ENCODE peak calls at places on chromosomes 13 and 19, in four cellular contexts. J is lower leg skin, U is PC-3, C is endothelial cell. R is an unnamed sample.

GRCh38 chr13:30520571-30520970 is 54.8 kb upstream of the HMGB1 start:
- DNase-seq in J (no peak), U (peak), C (no peak), R (no peak)

GRCh38 chr13:45623516-45624090 is 8.1 kb upstream of the ERICH6B start:
- DNase-seq in J (no peak), U (peak), C (no peak), R (peak)

GRCh38 chr13:87736849-87737400 is 65.8 kb downstream of the SLITRK5 start:
- DNase-seq in J (no peak), U (no peak), C (no peak), R (no peak)

GRCh38 chr19:53810891-53811290 is 13.2 kb downstream of the NLRP12 start:
- DNase-seq in J (no peak), U (no peak), C (no peak), R (no peak)

GRCh38 chr13:73399347-73400216 is 340.8 kb downstream of the KLF5 start:
- DNase-seq in J (no peak), U (peak), C (no peak), R (peak)

GRCh38 chr19:48967346-48968178 is 2.5 kb downstream of the FTL start:
- DNase-seq in J (no peak), U (no peak), C (no peak), R (peak)

GRCh38 chr19:19026299-19026971 is 6.9 kb downstream of the SUGP2 start:
- DNase-seq in J (no peak), U (no peak), C (no peak), R (no peak)

GRCh38 chr19:18274303-18274775 is at the start of gene IQCN:
- DNase-seq in J (no peak), U (no peak), C (no peak), R (peak)

GRCh38 chr19:6811906-6812305 is 39.4 kb downstream of the VAV1 start:
- DNase-seq in J (no peak), U (peak), C (no peak), R (no peak)

GRCh38 chr19:3725640-3726310 is 17.6 kb downstream of the TJP3 start:
- DNase-seq in J (no peak), U (no peak), C (no peak), R (no peak)

GRCh38 chr13:50420720-50421456 is 405.6 kb downstream of the KCNRG start:
- DNase-seq in J (no peak), U (no peak), C (no peak), R (no peak)

GRCh38 chr13:111167290-111167689 is 52.2 kb downstream of the ARHGEF7 start:
- DNase-seq in J (no peak), U (no peak), C (no peak), R (no peak)

GRCh38 chr19:33177417-33177976 is 16.6 kb upstream of the LRP3 start:
- DNase-seq in J (no peak), U (peak), C (peak), R (peak)

GRCh38 chr13:113105032-113105993 is at the start of gene F7:
- DNase-seq in J (no peak), U (peak), C (no peak), R (peak)

GRCh38 chr19:45632468-45633196 is 6.6 kb downstream of the EML2 start:
- DNase-seq in J (peak), U (peak), C (peak), R (peak)

GRCh38 chr13:47000166-47000565 is 103.3 kb upstream of the HTR2A start:
- DNase-seq in J (no peak), U (peak), C (no peak), R (no peak)

GRCh38 chr19:35846038-35846668 is 6.2 kb downstream of the NPHS1 start:
- DNase-seq in J (no peak), U (peak), C (no peak), R (peak)

GRCh38 chr19:35161434-35161743 is 6.9 kb downstream of the FXYD5 start:
- DNase-seq in J (no peak), U (no peak), C (no peak), R (no peak)

GRCh38 chr19:46022431-46023310 is at the start of gene PGLYRP1:
- DNase-seq in J (no peak), U (no peak), C (no peak), R (peak)

GRCh38 chr19:19956431-19957075 is 55.8 kb downstream of the ZNF93 start:
- DNase-seq in J (no peak), U (no peak), C (no peak), R (no peak)

GRCh38 chr13:100423375-100423774 is 165.2 kb downstream of the GGACT start:
- DNase-seq in J (no peak), U (no peak), C (no peak), R (no peak)

GRCh38 chr19:42653841-42654240 is 59.1 kb upstream of the CEACAM8 start:
- DNase-seq in J (no peak), U (no peak), C (no peak), R (no peak)

GRCh38 chr13:114311908-114312307 is 2.4 kb upstream of the CHAMP1 start:
- DNase-seq in J (no peak), U (no peak), C (no peak), R (no peak)

GRCh38 chr19:42357290-42357689 is 31.9 kb downstream of the MEGF8 start:
- DNase-seq in J (no peak), U (no peak), C (no peak), R (no peak)

GRCh38 chr13:77919351-77920294 is 992 bp upstream of the EDNRB start:
- DNase-seq in J (no peak), U (no peak), C (peak), R (no peak)

GRCh38 chr13:42215578-42216421 is 56.2 kb upstream of the AKAP11 start:
- DNase-seq in J (no peak), U (peak), C (peak), R (peak)

GRCh38 chr13:100338265-100338664 is 249.4 kb downstream of the PCCA start:
- DNase-seq in J (no peak), U (no peak), C (no peak), R (no peak)

GRCh38 chr19:48999481-49000325 is 6.0 kb downstream of the RUVBL2 start:
- DNase-seq in J (peak), U (peak), C (peak), R (peak)

GRCh38 chr19:39413269-39413902 is 917 bp downstream of the PLEKHG2 start:
- DNase-seq in J (peak), U (no peak), C (peak), R (peak)

GRCh38 chr13:26538363-26539317 is 18.8 kb upstream of the WASF3 start:
- DNase-seq in J (no peak), U (peak), C (no peak), R (no peak)

GRCh38 chr13:94061316-94061715 is 418.2 kb downstream of the DCT start:
- DNase-seq in J (no peak), U (no peak), C (no peak), R (no peak)

GRCh38 chr19:58406818-58407657 is 1.4 kb upstream of the ZNF584 start:
- DNase-seq in J (no peak), U (no peak), C (no peak), R (no peak)

GRCh38 chr19:4352701-4353121 is 9.3 kb downstream of the MPND start:
- DNase-seq in J (no peak), U (peak), C (peak), R (peak)

GRCh38 chr19:13100031-13100588 is 2.5 kb downstream of the LYL1 start:
- DNase-seq in J (no peak), U (no peak), C (no peak), R (no peak)

GRCh38 chr13:87788363-87788762 is 117.2 kb downstream of the SLITRK5 start:
- DNase-seq in J (no peak), U (no peak), C (no peak), R (no peak)

GRCh38 chr13:96960379-96960778 is 33.9 kb downstream of the OXGR1 start:
- DNase-seq in J (no peak), U (no peak), C (no peak), R (no peak)

GRCh38 chr13:32947886-32948285 is 68.3 kb upstream of the KL start:
- DNase-seq in J (no peak), U (no peak), C (peak), R (no peak)

GRCh38 chr19:18417250-18418033 is 1.8 kb upstream of the SSBP4 start:
- DNase-seq in J (no peak), U (peak), C (peak), R (peak)

GRCh38 chr19:51637362-51637978 is 7.3 kb upstream of the SIGLEC5 start:
- DNase-seq in J (no peak), U (peak), C (no peak), R (no peak)
- TF ChIP-seq CTCF in J (no peak), U (peak), C (peak), R (peak)

GRCh38 chr13:51768378-51768921 is 35.5 kb downstream of the DHRS12 start:
- DNase-seq in J (no peak), U (no peak), C (no peak), R (no peak)
- TF ChIP-seq CTCF in J (no peak), U (no peak), C (peak), R (no peak)

GRCh38 chr19:1106841-1107654 is 3.3 kb downstream of the GPX4 start:
- DNase-seq in J (no peak), U (peak), C (no peak), R (no peak)
- TF ChIP-seq CTCF in J (no peak), U (peak), C (no peak), R (no peak)

GRCh38 chr19:47225746-47226425 is 5.1 kb downstream of the BBC3 start:
- DNase-seq in J (peak), U (peak), C (peak), R (peak)
- TF ChIP-seq CTCF in J (no peak), U (no peak), C (peak), R (no peak)

GRCh38 chr19:1290699-1291651 is 5.3 kb downstream of the EFNA2 start:
- DNase-seq in J (no peak), U (no peak), C (no peak), R (no peak)
- TF ChIP-seq CTCF in J (no peak), U (no peak), C (no peak), R (no peak)

R was measured in Caco-2.